ENCODE peak calls at places on chromosome 1, in ten cellular contexts. One of them, this sample, is unnamed.

GRCh38 chr1:199545780-199546179 is 481.7 kb upstream of the NR5A2 start:
- DNase-seq in body of pancreas: peak
- DNase-seq in dorsolateral prefrontal cortex: no peak
- DNase-seq in heart right ventricle: no peak
- DNase-seq in cardiac muscle cell: peak
- DNase-seq in CD8-positive, alpha-beta T cell: no peak
- DNase-seq in Peyer's patch: no peak
- DNase-seq in H9: peak
- DNase-seq in upper lobe of left lung: no peak
- DNase-seq in PC-9: peak
- DNase-seq in this sample: no peak

GRCh38 chr1:234730542-234731370 is 120.8 kb upstream of the IRF2BP2 start:
- DNase-seq in body of pancreas: no peak
- DNase-seq in dorsolateral prefrontal cortex: no peak
- DNase-seq in heart right ventricle: no peak
- DNase-seq in cardiac muscle cell: no peak
- DNase-seq in CD8-positive, alpha-beta T cell: peak
- DNase-seq in Peyer's patch: no peak
- DNase-seq in H9: no peak
- DNase-seq in upper lobe of left lung: no peak
- DNase-seq in PC-9: no peak
- DNase-seq in this sample: no peak

GRCh38 chr1:201686709-201687455 is 142.1 kb upstream of the IPO9 start:
- DNase-seq in body of pancreas: no peak
- DNase-seq in dorsolateral prefrontal cortex: no peak
- DNase-seq in heart right ventricle: no peak
- DNase-seq in cardiac muscle cell: no peak
- DNase-seq in CD8-positive, alpha-beta T cell: no peak
- DNase-seq in Peyer's patch: peak
- DNase-seq in H9: peak
- DNase-seq in upper lobe of left lung: peak
- DNase-seq in PC-9: peak
- DNase-seq in this sample: no peak

GRCh38 chr1:116763787-116764465 is 9.7 kb downstream of the CD2 start:
- DNase-seq in body of pancreas: peak
- DNase-seq in dorsolateral prefrontal cortex: no peak
- DNase-seq in heart right ventricle: no peak
- DNase-seq in cardiac muscle cell: peak
- DNase-seq in CD8-positive, alpha-beta T cell: peak
- DNase-seq in Peyer's patch: peak
- DNase-seq in H9: peak
- DNase-seq in upper lobe of left lung: no peak
- DNase-seq in PC-9: no peak
- DNase-seq in this sample: no peak

GRCh38 chr1:234776875-234777849 is 167.2 kb upstream of the IRF2BP2 start:
- DNase-seq in body of pancreas: no peak
- DNase-seq in dorsolateral prefrontal cortex: no peak
- DNase-seq in heart right ventricle: no peak
- DNase-seq in cardiac muscle cell: no peak
- DNase-seq in CD8-positive, alpha-beta T cell: no peak
- DNase-seq in Peyer's patch: no peak
- DNase-seq in H9: no peak
- DNase-seq in upper lobe of left lung: peak
- DNase-seq in PC-9: no peak
- DNase-seq in this sample: no peak

GRCh38 chr1:8394456-8395321 is 76.8 kb downstream of the SLC45A1 start:
- DNase-seq in body of pancreas: no peak
- DNase-seq in dorsolateral prefrontal cortex: no peak
- DNase-seq in heart right ventricle: no peak
- DNase-seq in cardiac muscle cell: peak
- DNase-seq in CD8-positive, alpha-beta T cell: no peak
- DNase-seq in Peyer's patch: no peak
- DNase-seq in H9: no peak
- DNase-seq in upper lobe of left lung: no peak
- DNase-seq in PC-9: peak
- DNase-seq in this sample: no peak

GRCh38 chr1:179767177-179767581 is 24.1 kb downstream of the FAM163A start:
- DNase-seq in body of pancreas: no peak
- DNase-seq in dorsolateral prefrontal cortex: no peak
- DNase-seq in heart right ventricle: no peak
- DNase-seq in cardiac muscle cell: no peak
- DNase-seq in CD8-positive, alpha-beta T cell: no peak
- DNase-seq in Peyer's patch: no peak
- DNase-seq in H9: no peak
- DNase-seq in upper lobe of left lung: no peak
- DNase-seq in PC-9: no peak
- DNase-seq in this sample: no peak

GRCh38 chr1:16993521-16994038 is 13.2 kb upstream of the MFAP2 start:
- DNase-seq in body of pancreas: no peak
- DNase-seq in dorsolateral prefrontal cortex: no peak
- DNase-seq in heart right ventricle: no peak
- DNase-seq in cardiac muscle cell: no peak
- DNase-seq in CD8-positive, alpha-beta T cell: no peak
- DNase-seq in Peyer's patch: no peak
- DNase-seq in H9: no peak
- DNase-seq in upper lobe of left lung: no peak
- DNase-seq in PC-9: no peak
- DNase-seq in this sample: no peak

GRCh38 chr1:117796226-117796625 is 133.2 kb downstream of the GDAP2 start:
- DNase-seq in body of pancreas: no peak
- DNase-seq in dorsolateral prefrontal cortex: no peak
- DNase-seq in heart right ventricle: no peak
- DNase-seq in cardiac muscle cell: no peak
- DNase-seq in CD8-positive, alpha-beta T cell: no peak
- DNase-seq in Peyer's patch: no peak
- DNase-seq in H9: no peak
- DNase-seq in upper lobe of left lung: no peak
- DNase-seq in PC-9: no peak
- DNase-seq in this sample: no peak

GRCh38 chr1:247096112-247096511 is 8.0 kb downstream of the ZNF669 start:
- DNase-seq in body of pancreas: no peak
- DNase-seq in dorsolateral prefrontal cortex: no peak
- DNase-seq in heart right ventricle: no peak
- DNase-seq in cardiac muscle cell: no peak
- DNase-seq in CD8-positive, alpha-beta T cell: no peak
- DNase-seq in Peyer's patch: no peak
- DNase-seq in H9: no peak
- DNase-seq in upper lobe of left lung: no peak
- DNase-seq in PC-9: no peak
- DNase-seq in this sample: no peak

GRCh38 chr1:152739841-152740240 is 18.0 kb upstream of the KPRP start:
- DNase-seq in body of pancreas: no peak
- DNase-seq in dorsolateral prefrontal cortex: no peak
- DNase-seq in heart right ventricle: no peak
- DNase-seq in cardiac muscle cell: no peak
- DNase-seq in CD8-positive, alpha-beta T cell: no peak
- DNase-seq in Peyer's patch: no peak
- DNase-seq in H9: no peak
- DNase-seq in upper lobe of left lung: no peak
- DNase-seq in PC-9: no peak
- DNase-seq in this sample: no peak

DNA sequence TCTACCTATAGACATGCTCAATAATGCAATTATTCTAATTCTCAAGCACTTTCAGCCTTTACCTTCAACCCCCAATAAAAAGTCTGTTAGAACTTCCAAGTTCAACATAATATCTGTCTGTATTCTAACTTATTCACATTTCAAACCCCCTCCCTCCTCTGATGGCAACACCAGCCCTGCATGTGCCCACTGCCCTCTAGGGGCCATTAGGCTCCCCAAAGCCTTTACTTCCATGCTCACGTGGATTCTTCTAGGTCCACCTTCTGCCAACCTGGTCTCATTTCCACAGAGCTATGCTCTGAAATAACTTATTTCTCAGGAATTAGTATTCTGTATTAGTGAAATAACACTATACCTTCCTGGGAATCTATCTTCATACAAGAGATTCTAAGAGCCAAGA is 22.2 kb upstream of the KPRP start:
- DNase-seq in body of pancreas: no peak
- DNase-seq in dorsolateral prefrontal cortex: no peak
- DNase-seq in heart right ventricle: no peak
- DNase-seq in cardiac muscle cell: no peak
- DNase-seq in CD8-positive, alpha-beta T cell: no peak
- DNase-seq in Peyer's patch: no peak
- DNase-seq in H9: no peak
- DNase-seq in upper lobe of left lung: no peak
- DNase-seq in PC-9: no peak
- DNase-seq in this sample: no peak
- TF ChIP-seq CTCF in body of pancreas: no peak
- TF ChIP-seq CTCF in dorsolateral prefrontal cortex: no peak
- TF ChIP-seq CTCF in heart right ventricle: no peak
- TF ChIP-seq CTCF in cardiac muscle cell: no peak
- TF ChIP-seq CTCF in CD8-positive, alpha-beta T cell: no peak
- TF ChIP-seq CTCF in Peyer's patch: no peak
- TF ChIP-seq CTCF in H9: no peak
- TF ChIP-seq CTCF in upper lobe of left lung: no peak
- TF ChIP-seq CTCF in PC-9: peak
- TF ChIP-seq CTCF in this sample: peak

GRCh38 chr1:1853593-1854257 is 37.2 kb downstream of the GNB1 start:
- DNase-seq in body of pancreas: no peak
- DNase-seq in dorsolateral prefrontal cortex: no peak
- DNase-seq in heart right ventricle: no peak
- DNase-seq in cardiac muscle cell: no peak
- DNase-seq in CD8-positive, alpha-beta T cell: no peak
- DNase-seq in Peyer's patch: no peak
- DNase-seq in H9: no peak
- DNase-seq in upper lobe of left lung: no peak
- DNase-seq in PC-9: no peak
- DNase-seq in this sample: no peak

GRCh38 chr1:1862905-1863547 is 27.9 kb downstream of the GNB1 start:
- DNase-seq in body of pancreas: no peak
- DNase-seq in dorsolateral prefrontal cortex: no peak
- DNase-seq in heart right ventricle: no peak
- DNase-seq in cardiac muscle cell: no peak
- DNase-seq in CD8-positive, alpha-beta T cell: no peak
- DNase-seq in Peyer's patch: no peak
- DNase-seq in H9: no peak
- DNase-seq in upper lobe of left lung: no peak
- DNase-seq in PC-9: no peak
- DNase-seq in this sample: no peak

GRCh38 chr1:1861339-1861730 is 29.6 kb downstream of the GNB1 start:
- DNase-seq in body of pancreas: no peak
- DNase-seq in dorsolateral prefrontal cortex: no peak
- DNase-seq in heart right ventricle: peak
- DNase-seq in cardiac muscle cell: no peak
- DNase-seq in CD8-positive, alpha-beta T cell: no peak
- DNase-seq in Peyer's patch: peak
- DNase-seq in H9: no peak
- DNase-seq in upper lobe of left lung: no peak
- DNase-seq in PC-9: no peak
- DNase-seq in this sample: no peak

GRCh38 chr1:1857096-1857703 is 33.7 kb downstream of the GNB1 start:
- DNase-seq in body of pancreas: no peak
- DNase-seq in dorsolateral prefrontal cortex: no peak
- DNase-seq in heart right ventricle: no peak
- DNase-seq in cardiac muscle cell: no peak
- DNase-seq in CD8-positive, alpha-beta T cell: no peak
- DNase-seq in Peyer's patch: no peak
- DNase-seq in H9: no peak
- DNase-seq in upper lobe of left lung: peak
- DNase-seq in PC-9: no peak
- DNase-seq in this sample: no peak

DNA sequence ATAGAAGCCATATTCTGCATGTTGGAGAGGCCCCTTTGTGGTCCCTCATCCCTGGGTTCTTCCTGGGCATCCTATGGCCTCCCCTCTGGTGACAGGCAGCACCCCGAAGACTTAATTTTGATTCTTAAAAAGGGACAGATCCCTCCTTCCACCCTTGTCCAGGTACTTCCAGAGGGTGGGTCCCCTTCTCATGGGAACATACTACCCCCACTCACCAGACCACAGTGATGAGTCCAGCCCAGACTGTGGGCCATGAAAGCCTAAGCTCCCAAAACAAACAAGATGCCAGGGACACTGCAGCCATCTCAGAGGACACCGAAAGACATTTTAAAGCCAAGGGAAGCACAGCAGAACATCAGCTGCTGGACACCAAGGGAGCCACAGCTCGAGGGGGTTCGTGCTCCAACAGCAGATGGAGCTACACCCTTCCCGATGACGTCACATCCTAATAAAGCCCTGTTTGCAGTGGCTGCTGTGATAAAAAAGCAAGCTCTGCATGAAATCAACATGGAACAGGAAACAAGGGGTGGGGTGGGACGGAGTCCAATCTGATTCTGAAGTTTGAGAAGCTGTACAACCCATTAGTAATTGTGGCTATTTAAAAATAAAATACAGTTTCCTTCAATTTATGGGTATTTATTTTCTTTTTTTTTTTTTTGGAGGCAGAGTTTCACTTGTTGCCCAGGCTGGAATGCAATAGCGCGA is 32.4 kb downstream of the GNB1 start:
- DNase-seq in body of pancreas: peak
- DNase-seq in dorsolateral prefrontal cortex: peak
- DNase-seq in heart right ventricle: peak
- DNase-seq in cardiac muscle cell: peak
- DNase-seq in CD8-positive, alpha-beta T cell: peak
- DNase-seq in Peyer's patch: peak
- DNase-seq in H9: peak
- DNase-seq in upper lobe of left lung: peak
- DNase-seq in PC-9: no peak
- DNase-seq in this sample: no peak
- TF ChIP-seq CTCF in body of pancreas: no peak
- TF ChIP-seq CTCF in dorsolateral prefrontal cortex: peak
- TF ChIP-seq CTCF in heart right ventricle: peak
- TF ChIP-seq CTCF in cardiac muscle cell: peak
- TF ChIP-seq CTCF in CD8-positive, alpha-beta T cell: no peak
- TF ChIP-seq CTCF in Peyer's patch: no peak
- TF ChIP-seq CTCF in H9: peak
- TF ChIP-seq CTCF in upper lobe of left lung: peak
- TF ChIP-seq CTCF in PC-9: no peak
- TF ChIP-seq CTCF in this sample: peak

GRCh38 chr1:224734261-224734935 is 118.3 kb downstream of the CNIH3 start:
- DNase-seq in body of pancreas: no peak
- DNase-seq in dorsolateral prefrontal cortex: no peak
- DNase-seq in heart right ventricle: no peak
- DNase-seq in cardiac muscle cell: no peak
- DNase-seq in CD8-positive, alpha-beta T cell: no peak
- DNase-seq in Peyer's patch: no peak
- DNase-seq in H9: peak
- DNase-seq in upper lobe of left lung: no peak
- DNase-seq in PC-9: no peak
- DNase-seq in this sample: no peak
- TF ChIP-seq CTCF in body of pancreas: no peak
- TF ChIP-seq CTCF in dorsolateral prefrontal cortex: no peak
- TF ChIP-seq CTCF in heart right ventricle: no peak
- TF ChIP-seq CTCF in cardiac muscle cell: no peak
- TF ChIP-seq CTCF in CD8-positive, alpha-beta T cell: no peak
- TF ChIP-seq CTCF in Peyer's patch: no peak
- TF ChIP-seq CTCF in H9: peak
- TF ChIP-seq CTCF in upper lobe of left lung: no peak
- TF ChIP-seq CTCF in PC-9: peak
- TF ChIP-seq CTCF in this sample: no peak

DNA sequence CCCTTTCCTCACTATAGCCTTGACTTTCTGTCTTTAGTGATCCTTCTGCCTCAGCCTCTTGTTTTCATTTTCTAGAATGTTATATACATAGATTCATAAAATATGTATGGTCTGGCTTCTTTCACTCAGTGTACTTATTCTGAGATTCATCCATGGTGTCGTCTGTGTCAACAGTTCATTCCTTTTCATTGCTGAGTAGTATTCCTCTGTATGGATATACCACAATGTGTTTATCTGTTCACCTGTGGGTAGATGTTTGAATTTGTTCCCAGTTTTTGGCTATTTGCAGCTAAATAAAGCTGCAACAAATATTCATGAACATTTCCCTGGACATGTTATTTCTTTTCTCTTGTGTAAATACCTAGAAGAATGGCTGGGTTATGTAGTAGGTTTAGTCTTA is 131.8 kb downstream of the PCNX2 start:
- DNase-seq in body of pancreas: no peak
- DNase-seq in dorsolateral prefrontal cortex: no peak
- DNase-seq in heart right ventricle: no peak
- DNase-seq in cardiac muscle cell: no peak
- DNase-seq in CD8-positive, alpha-beta T cell: no peak
- DNase-seq in Peyer's patch: no peak
- DNase-seq in H9: no peak
- DNase-seq in upper lobe of left lung: no peak
- DNase-seq in PC-9: no peak
- DNase-seq in this sample: no peak
- TF ChIP-seq CTCF in body of pancreas: no peak
- TF ChIP-seq CTCF in dorsolateral prefrontal cortex: no peak
- TF ChIP-seq CTCF in heart right ventricle: no peak
- TF ChIP-seq CTCF in cardiac muscle cell: no peak
- TF ChIP-seq CTCF in CD8-positive, alpha-beta T cell: no peak
- TF ChIP-seq CTCF in Peyer's patch: no peak
- TF ChIP-seq CTCF in H9: no peak
- TF ChIP-seq CTCF in upper lobe of left lung: no peak
- TF ChIP-seq CTCF in PC-9: no peak
- TF ChIP-seq CTCF in this sample: no peak

This sample was measured in D721Med.